ENCODE peak calls at places on chromosomes 6 and 20, in four cellular contexts. One of them, this sample, is unnamed.

GRCh38 chr20:59412251-59412650 is 111.8 kb downstream of the EDN3 start:
- DNase-seq in NCI-H524: peak; percentile 97
- DNase-seq in GM13976: no peak
- DNase-seq in effector CD4-positive, alpha-beta T cell: no peak
- DNase-seq in this sample: no peak

GRCh38 chr20:9270831-9271230 is 201.9 kb downstream of the PLCB4 start:
- DNase-seq in NCI-H524: no peak
- DNase-seq in GM13976: no peak
- DNase-seq in effector CD4-positive, alpha-beta T cell: no peak
- DNase-seq in this sample: no peak

GRCh38 chr6:155524249-155524651 is 68.6 kb upstream of the NOX3 start:
- DNase-seq in NCI-H524: no peak
- DNase-seq in GM13976: no peak
- DNase-seq in effector CD4-positive, alpha-beta T cell: no peak
- DNase-seq in this sample: no peak

GRCh38 chr6:26457407-26457795 is 354 bp upstream of the BTN2A1 start:
- DNase-seq in NCI-H524: peak; percentile 65
- DNase-seq in GM13976: no peak
- DNase-seq in effector CD4-positive, alpha-beta T cell: no peak
- DNase-seq in this sample: no peak

GRCh38 chr20:57953638-57954037 is 243.8 kb upstream of the PMEPA1 start:
- DNase-seq in NCI-H524: no peak
- DNase-seq in GM13976: no peak
- DNase-seq in effector CD4-positive, alpha-beta T cell: no peak
- DNase-seq in this sample: no peak

GRCh38 chr20:19210426-19211155 is 1.9 kb upstream of the SLC24A3 start:
- DNase-seq in NCI-H524: no peak
- DNase-seq in GM13976: no peak
- DNase-seq in effector CD4-positive, alpha-beta T cell: no peak
- DNase-seq in this sample: no peak

GRCh38 chr6:109877028-109877726 is 100.9 kb upstream of the GPR6 start:
- DNase-seq in NCI-H524: no peak
- DNase-seq in GM13976: no peak
- DNase-seq in effector CD4-positive, alpha-beta T cell: no peak
- DNase-seq in this sample: no peak

GRCh38 chr6:169805242-169805838 is 53.9 kb downstream of the ERMARD start:
- DNase-seq in NCI-H524: no peak
- DNase-seq in GM13976: no peak
- DNase-seq in effector CD4-positive, alpha-beta T cell: no peak
- DNase-seq in this sample: no peak

GRCh38 chr20:62401331-62401779 is 5.7 kb downstream of the CABLES2 start:
- DNase-seq in NCI-H524: no peak
- DNase-seq in GM13976: no peak
- DNase-seq in effector CD4-positive, alpha-beta T cell: no peak
- DNase-seq in this sample: no peak

GRCh38 chr20:63533871-63534393 is 3.2 kb downstream of the PTK6 start:
- DNase-seq in NCI-H524: no peak
- DNase-seq in GM13976: no peak
- DNase-seq in effector CD4-positive, alpha-beta T cell: no peak
- DNase-seq in this sample: no peak